ENCODE peak calls at places on chromosomes 13 and 19, in eight cellular contexts. Z is CD4-positive, alpha-beta T cell; Q is thoracic aorta; F is PC-9; T is type B pancreatic cell; D is endothelial cell; L is gastrocnemius medialis; J is fibroblast of mammary gland. I is an unnamed sample.

GRCh38 chr13:32883501-32883900 is 132.7 kb upstream of the KL start:
- DNase-seq in Z (no peak), Q (no peak), F (no peak), T (peak), D (no peak), L (no peak), J (peak), I (no peak)

GRCh38 chr19:3743486-3743885 is 18.0 kb downstream of the APBA3 start:
- DNase-seq in Z (no peak), Q (no peak), F (no peak), T (no peak), D (no peak), L (no peak), J (peak), I (no peak)

GRCh38 chr13:114019367-114019766 is 45.5 kb upstream of the C13orf46 start:
- DNase-seq in Z (peak), Q (no peak), F (no peak), T (no peak), D (peak), L (no peak), J (no peak), I (no peak)

GRCh38 chr13:59279024-59279423 is 884.7 kb downstream of the DIAPH3 start:
- DNase-seq in Z (no peak), Q (no peak), F (no peak), T (no peak), D (no peak), L (no peak), J (no peak), I (no peak)

GRCh38 chr13:102677122-102677521 is 17.7 kb downstream of the METTL21C start:
- DNase-seq in Z (no peak), Q (no peak), F (no peak), T (no peak), D (no peak), L (peak), J (no peak), I (no peak)

GRCh38 chr19:42108527-42109389 is 23.5 kb downstream of the POU2F2 start:
- DNase-seq in Z (peak), Q (no peak), F (peak), T (peak), D (peak), L (peak), J (peak), I (peak)

GRCh38 chr19:2048959-2049740 is 1.9 kb downstream of the MKNK2 start:
- DNase-seq in Z (no peak), Q (no peak), F (no peak), T (no peak), D (no peak), L (peak), J (no peak), I (no peak)

GRCh38 chr13:87981416-87981815 is 310.2 kb downstream of the SLITRK5 start:
- DNase-seq in Z (no peak), Q (no peak), F (no peak), T (no peak), D (no peak), L (no peak), J (no peak), I (no peak)

DNA sequence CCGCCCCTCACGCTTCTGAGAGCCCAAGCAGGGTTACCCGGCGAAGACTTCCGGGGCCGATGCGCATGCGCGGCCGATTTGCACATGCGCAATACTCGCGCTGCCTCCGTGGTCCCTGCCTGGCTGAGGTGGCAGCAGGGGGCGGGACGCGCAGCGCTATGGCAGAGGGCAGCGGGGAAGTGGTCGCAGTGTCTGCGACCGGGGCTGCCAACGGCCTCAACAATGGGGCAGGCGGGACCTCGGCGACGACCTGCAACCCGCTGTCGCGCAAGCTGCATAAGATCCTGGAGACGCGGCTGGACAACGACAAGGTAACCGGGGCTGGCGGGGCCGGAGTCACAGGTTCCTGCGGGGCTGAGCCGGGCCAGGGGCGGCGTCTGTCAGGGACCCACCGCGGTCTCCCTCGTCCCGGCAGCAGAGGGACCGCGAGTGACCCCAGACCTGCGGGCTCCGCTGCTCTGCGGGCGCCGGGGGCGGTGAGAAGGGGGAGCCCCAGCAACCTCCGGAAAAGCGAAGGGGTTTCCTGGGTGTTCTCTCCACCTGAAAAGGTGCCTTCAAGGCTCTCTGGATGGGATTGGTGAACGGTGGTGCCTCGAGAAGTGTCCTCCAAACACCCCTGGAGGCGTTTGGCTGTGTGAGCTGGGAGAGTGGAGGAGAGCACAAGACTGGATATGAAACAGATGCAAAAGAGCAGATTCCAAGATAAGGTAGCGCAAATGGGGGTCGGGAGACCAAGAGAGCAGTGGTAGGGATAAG is at the start of gene COG6:
- DNase-seq in Z (peak), Q (peak), F (peak), T (peak), D (peak), L (peak), J (peak), I (peak)
- TF ChIP-seq CTCF in Z (peak), Q (no peak), F (no peak), T (peak), D (no peak), L (no peak), J (no peak), I (no peak)

GRCh38 chr13:80030491-80030890 is 310.4 kb downstream of the SPRY2 start:
- DNase-seq in Z (no peak), Q (no peak), F (peak), T (no peak), D (peak), L (peak), J (peak), I (no peak)
- TF ChIP-seq CTCF in Z (no peak), Q (no peak), F (peak), T (no peak), D (no peak), L (no peak), J (peak), I (peak)

GRCh38 chr19:16659832-16660708 is at the start of gene SMIM7:
- DNase-seq in Z (peak), Q (peak), F (peak), T (peak), D (peak), L (peak), J (peak), I (peak)
- TF ChIP-seq CTCF in Z (no peak), Q (no peak), F (peak), T (peak), D (no peak), L (peak), J (no peak), I (peak)

GRCh38 chr13:42484396-42484795 is 89.6 kb upstream of the TNFSF11 start:
- DNase-seq in Z (no peak), Q (no peak), F (no peak), T (no peak), D (no peak), L (no peak), J (peak), I (no peak)

GRCh38 chr13:42477588-42478190 is 96.3 kb upstream of the TNFSF11 start:
- DNase-seq in Z (no peak), Q (no peak), F (no peak), T (no peak), D (no peak), L (no peak), J (peak), I (no peak)

GRCh38 chr13:42474954-42475353 is 99.0 kb upstream of the TNFSF11 start:
- DNase-seq in Z (no peak), Q (no peak), F (no peak), T (no peak), D (no peak), L (no peak), J (peak), I (no peak)

GRCh38 chr13:42478531-42479156 is 95.3 kb upstream of the TNFSF11 start:
- DNase-seq in Z (no peak), Q (no peak), F (no peak), T (no peak), D (peak), L (no peak), J (peak), I (peak)
- TF ChIP-seq CTCF in Z (peak), Q (no peak), F (peak), T (peak), D (no peak), L (no peak), J (peak), I (peak)

GRCh38 chr19:53912653-53913052 is 3.6 kb downstream of the CACNG7 start:
- DNase-seq in Z (no peak), Q (no peak), F (no peak), T (no peak), D (peak), L (no peak), J (no peak), I (peak)
- TF ChIP-seq CTCF in Z (no peak), Q (no peak), F (peak), T (peak), D (peak), L (no peak), J (peak), I (peak)

GRCh38 chr19:49421878-49422202 is 1.4 kb downstream of the PTH2 start:
- DNase-seq in Z (no peak), Q (no peak), F (no peak), T (no peak), D (no peak), L (no peak), J (no peak), I (no peak)

GRCh38 chr19:49423985-49424303 is 703 bp upstream of the PTH2 start:
- DNase-seq in Z (no peak), Q (no peak), F (no peak), T (no peak), D (no peak), L (no peak), J (no peak), I (no peak)

GRCh38 chr19:49423278-49423984 is at the start of gene PTH2:
- DNase-seq in Z (no peak), Q (no peak), F (no peak), T (no peak), D (no peak), L (no peak), J (no peak), I (no peak)

GRCh38 chr19:49421039-49421877 is 2.0 kb downstream of the PTH2 start:
- DNase-seq in Z (no peak), Q (no peak), F (peak), T (peak), D (peak), L (no peak), J (peak), I (peak)

DNA sequence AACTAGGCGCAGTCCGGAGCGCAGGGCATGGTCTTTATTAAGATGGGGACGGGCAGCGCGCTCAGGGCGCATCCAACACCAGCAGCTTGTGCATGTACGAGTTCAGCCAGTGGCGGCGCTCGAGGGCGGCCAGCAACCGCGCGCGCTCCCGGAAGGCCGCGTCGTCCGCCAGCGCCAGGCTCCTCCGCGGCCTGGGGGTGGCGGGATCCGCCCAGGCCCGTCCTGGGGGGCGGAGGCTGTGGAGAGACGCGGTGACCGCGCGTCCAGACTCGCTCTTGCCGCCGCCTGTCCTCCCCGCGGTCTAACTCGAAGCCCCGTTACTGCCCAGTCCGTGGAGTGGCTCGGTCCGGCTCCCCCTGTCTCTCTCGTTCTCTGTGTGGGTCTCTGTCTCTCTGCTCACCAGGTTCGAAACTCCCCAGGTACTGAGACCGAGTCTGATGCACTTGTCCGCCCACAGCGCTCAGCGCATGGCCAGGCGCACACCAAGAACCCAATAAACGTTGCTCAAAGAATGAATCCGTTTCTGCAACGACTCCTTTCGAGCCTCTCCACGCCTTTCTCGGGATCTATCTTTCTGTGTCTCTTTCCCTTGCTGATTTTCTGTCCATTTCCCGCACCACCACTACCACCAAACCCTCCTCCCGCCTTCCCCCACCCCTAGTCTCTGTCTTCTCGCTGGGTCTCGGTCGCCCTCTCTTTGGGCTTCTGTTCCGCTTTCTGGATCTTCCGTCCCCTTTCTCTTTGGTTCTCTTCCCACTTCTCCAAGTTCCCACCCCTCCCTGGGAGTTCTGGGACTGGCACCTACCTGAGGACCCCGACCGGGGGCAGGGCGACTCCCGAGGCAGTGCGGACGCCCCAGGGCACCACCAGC is 599 bp downstream of the PTH2 start:
- DNase-seq in Z (no peak), Q (no peak), F (no peak), T (no peak), D (peak), L (no peak), J (peak), I (peak)
- TF ChIP-seq CTCF in Z (peak), Q (peak), F (no peak), T (peak), D (peak), L (peak), J (no peak), I (peak)

GRCh38 chr19:58278156-58279041 is at the start of gene ZNF8:
- DNase-seq in Z (peak), Q (peak), F (peak), T (peak), D (peak), L (peak), J (peak), I (peak)
- TF ChIP-seq CTCF in Z (no peak), Q (no peak), F (no peak), T (no peak), D (no peak), L (no peak), J (no peak), I (no peak)

DNA sequence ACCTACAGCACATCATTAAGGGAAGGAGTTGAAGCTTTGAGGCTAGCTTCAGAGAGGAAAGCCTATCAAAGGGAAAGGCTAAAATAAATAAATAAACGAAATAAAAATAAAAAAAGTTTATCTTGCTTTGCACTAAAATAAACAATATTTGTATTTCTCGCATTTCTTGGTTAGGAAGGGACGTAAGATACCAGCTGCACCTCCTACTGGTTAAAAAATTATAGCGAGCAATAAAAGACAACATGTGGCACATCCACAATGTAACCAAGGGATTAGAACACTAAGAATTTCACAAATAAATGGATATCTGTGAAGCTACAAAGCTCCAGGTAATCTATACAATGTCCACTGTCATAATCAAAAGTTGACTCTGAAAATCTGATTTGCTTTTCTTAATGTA is 194.5 kb downstream of the DACH1 start:
- DNase-seq in Z (no peak), Q (no peak), F (no peak), T (no peak), D (no peak), L (no peak), J (no peak), I (no peak)
- TF ChIP-seq CTCF in Z (no peak), Q (no peak), F (no peak), T (peak), D (peak), L (no peak), J (no peak), I (no peak)